ENCODE peak calls at places on chromosomes 6 and 20, in four cellular contexts. N is GM23248, P is GM12878, W is H9. I is an unnamed sample.

GRCh38 chr20:22106308-22106938 is 401.0 kb downstream of the PAX1 start:
- DNase-seq in W (no peak), P (no peak), N (peak; percentile 61), I (no peak)

GRCh38 chr6:42929928-42930360 is 664 bp downstream of the CNPY3 start:
- DNase-seq in W (no peak), N (peak; percentile 87), P (peak; percentile 97), I (peak; percentile 71)

GRCh38 chr6:45512594-45512993 is 134.9 kb upstream of the SUPT3H start:
- DNase-seq in P (no peak), W (no peak), N (no peak), I (no peak)

GRCh38 chr20:33576432-33576883 is 85.7 kb upstream of the C20orf144 start:
- DNase-seq in P (no peak), W (no peak), N (no peak), I (no peak)

GRCh38 chr6:168819546-168819945 is 378.6 kb downstream of the SMOC2 start:
- DNase-seq in P (no peak), W (no peak), N (no peak), I (no peak)

GRCh38 chr6:3063733-3064700 is 4.3 kb upstream of the RIPK1 start:
- DNase-seq in N (peak; percentile 98), P (peak; percentile 34), W (peak; percentile 87), I (peak; percentile 62)

GRCh38 chr6:37706749-37707148 is 9.1 kb upstream of the MDGA1 start:
- DNase-seq in P (no peak), N (no peak), W (no peak), I (no peak)

GRCh38 chr6:162962093-162962492 is 234.3 kb downstream of the PACRG start:
- DNase-seq in P (no peak), W (no peak), N (peak; percentile 79), I (no peak)

GRCh38 chr6:131635384-131636340 is 1.4 kb upstream of the ENPP3 start:
- DNase-seq in N (no peak), P (no peak), W (no peak), I (no peak)

GRCh38 chr6:108186226-108186625 is 20.4 kb downstream of the NR2E1 start:
- DNase-seq in P (no peak), W (no peak), N (no peak), I (no peak)

GRCh38 chr20:2451939-2452732 is 18.5 kb downstream of the SNRPB start:
- DNase-seq in N (peak; percentile 83), P (no peak), W (peak; percentile 83), I (peak; percentile 30)

GRCh38 chr20:22288156-22288555 is 296.2 kb downstream of the FOXA2 start:
- DNase-seq in P (no peak), N (no peak), W (no peak), I (no peak)

GRCh38 chr6:89829591-89830384 is at the start of gene CASP8AP2:
- DNase-seq in P (peak; percentile 98), N (peak; percentile 99), W (peak; percentile 97), I (peak; percentile 97)
- H3K9ac ChIP-seq in P (peak within 1 kb of the TSS; percentile 91), N (peak within 1 kb of the TSS; percentile 81), W (peak within 1 kb of the TSS; percentile 95), I (peak within 1 kb of the TSS; percentile 87)

DNA sequence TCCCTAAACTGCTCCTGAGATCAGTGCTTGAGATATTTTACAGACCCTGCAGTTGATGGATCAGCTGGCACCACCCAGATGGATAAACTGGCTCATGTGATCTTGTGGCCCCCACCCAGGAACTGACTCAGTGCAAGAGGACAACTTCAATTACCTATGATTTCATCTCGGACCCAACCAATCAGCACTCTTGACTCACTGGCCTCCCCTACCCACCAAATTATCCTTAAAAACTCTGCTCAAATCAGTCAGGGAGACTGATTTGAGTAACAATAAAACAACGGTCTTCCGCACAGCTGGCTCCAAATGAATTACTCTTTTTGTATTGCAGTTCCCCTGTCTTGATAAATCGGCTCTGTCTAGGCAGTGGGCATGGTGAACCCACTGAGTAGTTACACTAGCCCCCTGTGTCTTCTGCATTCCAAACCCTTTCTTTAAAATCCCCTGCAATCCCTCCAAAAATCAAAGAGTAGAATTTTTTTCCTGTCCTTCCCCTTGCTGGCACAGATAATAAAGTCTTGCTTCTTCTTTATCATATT is 48.2 kb downstream of the OR2B6 start:
- DNase-seq in N (no peak), W (no peak), P (no peak), I (no peak)
- H3K9ac ChIP-seq in N (no peak overlapping the region), W (no peak overlapping the region), P (no peak overlapping the region), I (no peak overlapping the region)

DNA sequence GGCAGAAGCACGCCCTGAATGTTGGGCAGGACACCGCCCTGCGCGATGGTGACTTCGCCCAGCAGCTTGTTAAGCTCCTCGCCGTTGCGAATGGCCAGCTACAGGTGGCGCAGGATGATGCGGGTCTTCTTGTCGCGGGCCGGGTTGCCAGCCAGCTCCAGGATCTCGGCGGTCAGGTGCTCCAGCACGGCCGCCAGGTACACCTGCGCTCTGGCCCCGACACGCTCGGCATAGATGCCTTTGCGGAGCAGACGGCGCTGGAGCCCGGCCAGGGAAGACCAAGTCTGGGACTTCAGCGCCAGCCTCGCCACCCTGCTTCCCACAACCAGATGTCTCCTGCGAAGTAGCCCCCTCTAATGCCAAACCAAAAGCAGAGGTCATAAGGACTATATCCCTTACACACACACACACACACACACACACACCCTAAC is 8.0 kb upstream of the SLC17A3 start:
- DNase-seq in W (peak; percentile 85), P (no peak), N (no peak), I (no peak)
- H3K9ac ChIP-seq in W (no peak overlapping the region), P (no peak overlapping the region), N (no peak overlapping the region), I (no peak overlapping the region)

GRCh38 chr6:167151648-167152047 is 6.1 kb downstream of the GPR31 start:
- DNase-seq in P (no peak), N (no peak), W (no peak), I (no peak)
- H3K9ac ChIP-seq in P (peak overlapping the region; percentile 27), N (no peak overlapping the region), W (no peak overlapping the region), I (no peak overlapping the region)

GRCh38 chr6:54426995-54427394 is 118.8 kb downstream of the TINAG start:
- DNase-seq in P (no peak), W (no peak), N (peak; percentile 5), I (no peak)
- H3K9ac ChIP-seq in P (no peak overlapping the region), W (no peak overlapping the region), N (no peak overlapping the region), I (no peak overlapping the region)